ENCODE peak calls at places on chromosomes 16 and 17, in eight cellular contexts. J, U, Y, C, G, E, O and S are unnamed samples.

GRCh38 chr16:14232106-14232890 is 161.2 kb downstream of the MRTFB start:
- DNase-seq in O (no peak), C (peak), E (no peak), Y (no peak), U (no peak), G (no peak), J (no peak), S (no peak)

GRCh38 chr17:57966246-57966645 is 11.0 kb upstream of the CUEDC1 start:
- DNase-seq in Y (no peak), E (no peak), O (peak), U (no peak), J (no peak), G (no peak), C (no peak), S (no peak)

GRCh38 chr16:72092832-72093447 is 480 bp downstream of the TXNL4B start:
- DNase-seq in U (no peak), E (no peak), Y (peak), C (peak), G (peak), O (no peak), J (no peak), S (peak)

GRCh38 chr16:50021509-50021908 is 3.5 kb upstream of the CNEP1R1 start:
- DNase-seq in O (no peak), C (no peak), E (no peak), G (peak), Y (no peak), J (no peak), U (no peak), S (no peak)

GRCh38 chr16:11236855-11237254 is 19.1 kb downstream of the SOCS1 start:
- DNase-seq in G (no peak), Y (no peak), U (no peak), O (peak), C (no peak), J (peak), E (no peak), S (no peak)

GRCh38 chr17:2337811-2338657 is 733 bp downstream of the SGSM2 start:
- DNase-seq in C (no peak), O (peak), G (peak), U (peak), E (peak), Y (peak), J (peak), S (peak)

GRCh38 chr17:60173304-60173807 is 23.6 kb downstream of the CA4 start:
- DNase-seq in E (no peak), J (no peak), C (no peak), O (no peak), U (no peak), G (no peak), Y (no peak), S (no peak)

GRCh38 chr17:1108810-1109605 is 70.8 kb downstream of the ABR start:
- DNase-seq in J (peak), C (no peak), G (peak), E (no peak), U (peak), Y (peak), O (no peak), S (peak)

GRCh38 chr16:89922884-89923639 is at the start of gene TUBB3:
- DNase-seq in U (peak), E (no peak), C (no peak), Y (peak), O (peak), G (peak), J (peak), S (peak)

GRCh38 chr17:49603238-49603637 is 27.6 kb downstream of the NXPH3 start:
- DNase-seq in J (no peak), C (no peak), E (no peak), U (no peak), O (no peak), Y (no peak), G (no peak), S (no peak)
- H3K27ac ChIP-seq in J (peak), C (no peak), E (no peak), U (no peak), O (no peak), Y (no peak), G (no peak), S (no peak)

DNA sequence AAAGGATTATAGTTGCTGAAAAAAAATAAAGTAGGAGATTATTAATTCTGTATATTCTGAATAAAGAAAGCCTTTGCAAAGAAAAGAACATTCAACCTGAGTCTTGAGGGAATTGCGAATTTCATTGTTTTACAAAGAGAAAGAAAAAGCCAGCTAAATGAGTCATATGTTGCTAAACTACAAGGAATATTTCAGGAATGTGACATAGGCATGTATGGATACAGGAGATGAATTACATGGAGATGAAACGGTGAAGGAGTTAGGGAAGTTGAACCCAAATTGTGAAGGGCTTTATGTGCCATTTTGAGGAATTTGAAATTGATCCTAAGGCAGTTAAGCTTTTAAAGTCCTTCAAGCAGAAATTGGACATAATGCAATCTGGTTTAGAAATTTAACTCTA is 177.3 kb upstream of the RBL2 start:
- DNase-seq in U (no peak), G (no peak), O (no peak), J (no peak), E (no peak), C (peak), Y (no peak), S (no peak)
- H3K27ac ChIP-seq in U (no peak), G (no peak), O (no peak), J (no peak), E (no peak), C (no peak), Y (no peak), S (peak)

GRCh38 chr17:21214015-21214776 is at the start of gene TMEM11:
- DNase-seq in O (peak), Y (peak), C (peak), G (peak), J (peak), E (peak), U (peak), S (peak)

GRCh38 chr17:21217346-21217745 is 3.4 kb upstream of the TMEM11 start:
- DNase-seq in E (no peak), Y (no peak), G (no peak), U (no peak), C (no peak), J (no peak), O (no peak), S (no peak)

GRCh38 chr17:21218101-21218500 is 4.1 kb upstream of the TMEM11 start:
- DNase-seq in Y (no peak), C (no peak), O (no peak), U (no peak), G (no peak), J (no peak), E (no peak), S (no peak)

GRCh38 chr17:21214777-21215541 is 998 bp upstream of the TMEM11 start:
- DNase-seq in U (no peak), C (no peak), J (no peak), O (no peak), Y (peak), E (no peak), G (no peak), S (no peak)

GRCh38 chr17:21215935-21216334 is 2.0 kb upstream of the TMEM11 start:
- DNase-seq in O (no peak), C (no peak), U (no peak), Y (no peak), G (no peak), J (no peak), E (no peak), S (no peak)
- H3K27ac ChIP-seq in O (no peak), C (no peak), U (no peak), Y (no peak), G (no peak), J (peak), E (no peak), S (no peak)

GRCh38 chr17:36527851-36528250 is 6.8 kb downstream of the MYO19 start:
- DNase-seq in G (no peak), Y (no peak), U (no peak), C (no peak), J (no peak), O (peak), E (no peak), S (no peak)

GRCh38 chr17:36525888-36526287 is 8.8 kb downstream of the MYO19 start:
- DNase-seq in C (no peak), J (no peak), U (peak), Y (no peak), O (no peak), G (no peak), E (no peak), S (no peak)

GRCh38 chr17:36529121-36529520 is 5.5 kb downstream of the MYO19 start:
- DNase-seq in G (peak), E (no peak), Y (no peak), J (no peak), C (no peak), U (no peak), O (peak), S (peak)

GRCh38 chr17:36524428-36524876 is 10.2 kb downstream of the MYO19 start:
- DNase-seq in U (peak), G (no peak), C (no peak), O (no peak), Y (no peak), J (no peak), E (no peak), S (no peak)

DNA sequence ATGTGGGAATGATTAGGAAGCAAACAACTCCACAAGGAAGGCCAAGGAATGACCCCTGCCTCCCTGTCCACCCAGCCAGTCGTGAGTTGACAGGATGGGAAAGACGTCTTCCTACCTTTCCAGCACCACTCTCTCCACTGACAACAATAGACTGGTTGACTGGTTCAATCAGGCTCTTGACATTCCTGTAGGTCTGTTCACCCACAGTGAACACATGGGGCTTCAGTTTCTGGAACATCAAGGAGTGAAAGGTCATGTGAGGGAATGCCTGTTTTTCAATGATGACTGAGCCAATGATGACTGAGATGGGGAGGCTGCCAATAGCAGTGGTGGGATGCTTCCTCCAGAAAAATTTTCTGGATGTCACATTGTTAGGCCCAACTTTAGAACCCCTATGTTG is 9.6 kb downstream of the MYO19 start:
- DNase-seq in O (no peak), C (no peak), Y (no peak), E (no peak), G (no peak), J (no peak), U (no peak), S (no peak)
- H3K27ac ChIP-seq in O (no peak), C (no peak), Y (no peak), E (no peak), G (no peak), J (no peak), U (no peak), S (no peak)

GRCh38 chr17:27481327-27481726 is 25.1 kb downstream of the KSR1 start:
- DNase-seq in J (no peak), O (no peak), U (no peak), E (no peak), Y (no peak), G (no peak), C (no peak), S (no peak)

GRCh38 chr17:27489045-27489715 is 32.9 kb downstream of the KSR1 start:
- DNase-seq in O (peak), G (peak), Y (peak), C (no peak), E (no peak), J (peak), U (peak), S (no peak)

GRCh38 chr17:27488263-27488662 is 32.0 kb downstream of the KSR1 start:
- DNase-seq in U (no peak), G (no peak), Y (no peak), E (no peak), C (no peak), O (no peak), J (no peak), S (no peak)

GRCh38 chr17:27485711-27486495 is 29.7 kb downstream of the KSR1 start:
- DNase-seq in G (no peak), Y (no peak), J (no peak), E (no peak), C (no peak), U (no peak), O (no peak), S (no peak)

DNA sequence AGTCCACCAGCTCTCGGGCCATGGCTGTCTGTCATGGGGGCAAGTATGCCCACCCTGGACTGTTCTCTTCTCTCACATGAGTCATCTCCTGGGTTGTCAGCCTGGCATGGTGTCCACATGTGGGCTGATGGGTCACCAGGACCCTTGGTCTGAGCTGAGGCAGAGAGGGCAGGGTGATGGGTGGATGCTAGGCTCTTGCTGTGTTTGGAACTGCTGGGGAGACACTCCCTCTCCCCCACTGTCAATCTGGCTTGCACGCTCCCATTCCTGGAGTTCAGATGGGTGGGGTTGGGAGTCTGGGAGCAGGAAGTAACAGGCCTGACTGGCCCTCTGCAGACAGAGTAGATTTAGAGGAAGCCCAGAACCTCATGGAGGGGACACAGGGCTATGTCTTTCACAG is 28.9 kb downstream of the KSR1 start:
- DNase-seq in E (no peak), U (no peak), J (no peak), O (no peak), G (no peak), Y (no peak), C (no peak), S (no peak)
- H3K27ac ChIP-seq in E (no peak), U (no peak), J (no peak), O (no peak), G (no peak), Y (no peak), C (no peak), S (no peak)

DNA sequence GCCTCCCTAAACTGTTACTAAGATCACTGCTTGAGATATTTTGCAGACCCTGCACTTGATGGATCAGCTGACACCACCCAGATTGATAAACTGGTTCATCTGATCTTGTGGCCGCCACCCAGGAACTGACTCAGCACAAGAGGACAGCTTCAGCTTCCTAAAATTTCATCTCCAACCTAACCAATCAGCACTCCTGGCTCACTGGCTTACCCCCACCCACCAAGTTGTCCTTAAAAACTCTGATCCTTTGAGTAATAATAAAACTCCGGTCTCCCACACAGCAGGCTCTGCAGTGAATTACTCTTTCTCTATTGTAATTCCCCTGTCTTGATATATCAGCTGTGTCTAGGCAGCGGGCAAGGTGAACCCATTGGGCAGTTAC is 174.8 kb downstream of the UTP18 start:
- DNase-seq in J (no peak), G (no peak), C (no peak), Y (no peak), E (no peak), U (no peak), O (no peak), S (no peak)
- H3K27ac ChIP-seq in J (no peak), G (no peak), C (no peak), Y (no peak), E (no peak), U (no peak), O (no peak), S (no peak)

GRCh38 chr17:50180066-50180465 is 14.3 kb downstream of the SGCA start:
- DNase-seq in O (no peak), U (peak), G (no peak), C (no peak), Y (no peak), E (no peak), J (peak), S (peak)
- H3K27ac ChIP-seq in O (no peak), U (no peak), G (peak), C (peak), Y (no peak), E (no peak), J (no peak), S (no peak)